ENCODE peak calls at places on chromosomes 12 and 14, in ten cellular contexts. U is sigmoid colon; L is cardiac muscle cell; B is breast epithelium; F is fibroblast of lung; T is MM.1S; P is lung; Q is mesendoderm; E is CD4-positive, CD25-positive, alpha-beta regulatory T cell; N is ovary. J is an unnamed sample. For H3K4me1, the result is how much of the 10 kb centered on the place peaks cover.

GRCh38 chr12:94793191-94793595 is 142.8 kb upstream of the TMCC3 start:
- DNase-seq in T (no peak), L (peak), P (no peak), B (no peak), E (no peak), U (no peak), Q (peak), N (peak), F (no peak), J (no peak)

GRCh38 chr14:69772082-69773017 is 5.4 kb downstream of the SRSF5 start:
- DNase-seq in F (no peak), L (no peak), Q (peak), N (no peak), B (no peak), E (peak), U (no peak), T (no peak), P (no peak), J (no peak)

GRCh38 chr12:31117203-31118011 is 43.7 kb downstream of the DDX11 start:
- DNase-seq in U (no peak), T (peak), Q (peak), N (peak), P (no peak), E (peak), B (no peak), L (peak), F (peak), J (peak)

GRCh38 chr12:26771861-26772260 is 61.1 kb downstream of the ITPR2 start:
- DNase-seq in B (no peak), P (no peak), E (no peak), F (no peak), U (no peak), L (no peak), T (no peak), N (no peak), Q (no peak), J (no peak)

GRCh38 chr12:67909681-67910080 is 79.6 kb upstream of the IFNG-AS1 start:
- DNase-seq in B (no peak), P (no peak), N (no peak), Q (no peak), U (no peak), E (no peak), T (no peak), L (no peak), F (no peak), J (no peak)

GRCh38 chr12:104025771-104026170 is 24.2 kb downstream of the GLT8D2 start:
- DNase-seq in F (no peak), U (no peak), P (no peak), N (no peak), E (no peak), L (no peak), T (no peak), B (no peak), Q (no peak), J (no peak)

GRCh38 chr12:59041241-59042121 is 121.2 kb upstream of the LRIG3 start:
- DNase-seq in E (no peak), L (peak), Q (peak), F (peak), T (no peak), P (no peak), U (no peak), N (no peak), B (no peak), J (no peak)

GRCh38 chr12:46671102-46671501 is 154.7 kb downstream of the SLC38A4 start:
- DNase-seq in Q (no peak), F (no peak), N (no peak), P (no peak), L (no peak), U (no peak), E (no peak), B (no peak), T (no peak), J (no peak)

GRCh38 chr14:100504372-100505078 is 82.7 kb downstream of the BEGAIN start:
- DNase-seq in B (no peak), E (no peak), F (no peak), L (peak), Q (peak), T (no peak), P (no peak), N (no peak), U (no peak), J (no peak)

GRCh38 chr12:32032205-32032810 is 73.1 kb downstream of the RESF1 start:
- DNase-seq in F (peak), B (no peak), T (no peak), N (no peak), P (no peak), U (no peak), L (peak), Q (peak), E (no peak), J (no peak)

GRCh38 chr14:26008290-26008689 is 589.5 kb downstream of the NOVA1 start:
- DNase-seq in N (no peak), F (peak), U (no peak), L (peak), P (no peak), Q (peak), E (no peak), B (no peak), T (no peak), J (no peak)

GRCh38 chr12:42448841-42449240 is 122.9 kb downstream of the PPHLN1 start:
- DNase-seq in E (no peak), L (no peak), F (no peak), U (no peak), N (no peak), P (no peak), Q (no peak), B (no peak), T (no peak), J (no peak)

GRCh38 chr14:75310295-75311059 is 31.8 kb downstream of the FOS start:
- DNase-seq in E (no peak), L (peak), T (no peak), P (peak), B (peak), N (peak), U (peak), F (peak), Q (peak), J (no peak)

GRCh38 chr14:77201696-77202095 is 20.1 kb downstream of the TMEM63C start:
- DNase-seq in Q (no peak), E (no peak), U (no peak), B (no peak), T (no peak), N (no peak), L (no peak), P (no peak), F (no peak), J (no peak)

GRCh38 chr12:64685605-64686004 is 73.6 kb downstream of the GNS start:
- DNase-seq in B (no peak), T (no peak), E (no peak), L (no peak), N (no peak), Q (no peak), U (peak), F (no peak), P (no peak), J (no peak)
- H3K4me1 ChIP-seq in B (under half), T (under half), E (half or more), L (under half), N (under half), Q (under half), U (under half), F (under half), P (under half), J (half or more)

GRCh38 chr14:71324767-71325272 is 417.6 kb downstream of the PCNX1 start:
- DNase-seq in E (peak), F (no peak), Q (peak), N (no peak), T (no peak), P (no peak), B (no peak), L (peak), U (no peak), J (peak)
- H3K4me1 ChIP-seq in E (half or more), F (under half), Q (under half), N (under half), T (under half), P (under half), B (under half), L (under half), U (under half), J (under half)

DNA sequence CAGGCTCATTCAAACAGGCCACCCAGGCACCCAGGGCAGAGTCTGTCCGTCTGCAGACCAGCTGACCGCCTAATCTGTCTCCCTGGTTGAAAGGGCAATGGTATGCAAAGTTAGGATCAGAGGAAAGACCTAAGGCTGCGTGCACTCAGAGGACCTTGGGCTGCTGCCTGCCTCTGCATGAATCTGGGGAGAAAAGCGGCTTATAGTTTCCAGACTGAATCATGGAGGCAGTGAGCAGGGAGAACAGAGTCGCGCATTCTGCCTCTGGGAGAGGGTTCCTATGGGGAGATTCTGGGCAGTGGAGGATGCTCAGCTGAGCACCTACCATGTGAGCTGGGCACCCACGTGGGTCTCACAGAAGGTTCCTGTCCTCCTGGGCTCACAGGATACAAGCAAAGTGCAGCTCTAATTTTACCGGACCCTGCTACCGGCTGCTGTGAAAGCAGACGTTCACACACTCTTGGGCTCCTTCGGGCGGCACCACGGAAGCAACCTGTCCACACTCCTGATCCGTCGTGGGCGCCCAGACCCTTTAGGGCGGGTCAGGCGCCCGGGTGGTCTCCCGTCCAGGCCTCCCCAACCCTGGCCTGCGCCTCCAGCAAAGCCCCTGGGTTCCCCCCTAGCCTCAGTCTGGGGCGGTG is 776 bp downstream of the SCARB1 start:
- DNase-seq in E (no peak), L (no peak), F (peak), T (peak), N (no peak), B (no peak), P (no peak), U (no peak), Q (peak), J (no peak)
- H3K4me1 ChIP-seq in E (under half), L (under half), F (under half), T (under half), N (under half), B (under half), P (under half), U (under half), Q (under half), J (under half)

DNA sequence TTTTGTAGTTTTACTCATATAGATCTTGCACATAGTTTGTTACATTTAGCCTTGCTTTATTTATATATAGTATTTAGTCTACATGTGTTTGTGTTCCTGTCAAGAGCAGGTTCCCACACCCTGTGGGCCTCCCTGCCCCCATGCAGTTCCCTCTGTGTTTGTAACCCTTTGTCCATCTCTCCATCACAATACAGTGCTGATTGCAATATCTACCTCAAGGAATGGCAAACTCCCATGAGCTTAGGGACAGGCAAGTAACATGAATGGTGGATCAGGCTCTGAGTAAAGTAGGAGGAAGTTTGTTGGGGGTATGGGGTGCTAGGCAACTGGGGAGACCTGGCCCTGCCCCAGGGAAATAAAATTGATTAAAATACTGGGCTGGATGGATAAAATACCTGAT is 151.9 kb upstream of the MYL2 start:
- DNase-seq in U (no peak), B (no peak), N (no peak), P (no peak), F (no peak), E (no peak), Q (no peak), L (no peak), T (no peak), J (no peak)
- H3K4me1 ChIP-seq in U (under half), B (under half), N (under half), P (under half), F (under half), E (under half), Q (under half), L (under half), T (under half), J (under half)

GRCh38 chr14:32472081-32472480 is 143.0 kb downstream of the AKAP6 start:
- DNase-seq in P (no peak), E (no peak), N (no peak), T (no peak), Q (peak), L (no peak), U (no peak), B (no peak), F (no peak), J (no peak)
- H3K4me1 ChIP-seq in P (under half), E (under half), N (under half), T (under half), Q (under half), L (under half), U (under half), B (under half), F (under half), J (under half)

J was measured in effector memory CD4-positive, alpha-beta T cell.